ENCODE peak calls at places on chromosomes 3 and 15, in seven cellular contexts. B is heart left ventricle; E is activated CD4-positive, alpha-beta T cell treated with anti-CD3 and anti-CD28 coated beads for 36 hours; F is A549; G is activated CD8-positive, alpha-beta memory T cell treated with anti-CD3 and anti-CD28 coated beads, Interleukin-2, amount 10 ng/mL, durations not matched to agents 7 days and 5 days; X is HepG2; T is GM12878. R is an unnamed sample.
A peak's percentile ranks its signal among the peaks of the same experiment; 100 is the strongest.

GRCh38 chr3:40989141-40990061 is 209.9 kb upstream of the CTNNB1 start:
- ATAC-seq in E (no peak), G (no peak), T (no peak), F (no peak), B (no peak), X (peak; percentile 41), R (no peak)

GRCh38 chr15:74373056-74373650 is 5.7 kb upstream of the CYP11A1 start:
- ATAC-seq in F (peak; percentile 12), X (peak; percentile 21), B (no peak), G (no peak), T (no peak), E (no peak), R (no peak)

GRCh38 chr3:110074095-110074494 is 736.7 kb upstream of the DPPA4 start:
- ATAC-seq in E (no peak), B (no peak), T (no peak), G (no peak), F (no peak), X (no peak), R (no peak)

GRCh38 chr3:196414469-196414868 is 17.8 kb downstream of the UBXN7 start:
- ATAC-seq in F (no peak), T (no peak), E (peak; percentile 94), G (no peak), B (no peak), X (no peak), R (no peak)

GRCh38 chr15:35210370-35210769 is 125.3 kb upstream of the NANOGP8 start:
- ATAC-seq in E (no peak), F (no peak), X (no peak), T (no peak), G (no peak), B (no peak), R (no peak)

GRCh38 chr3:13655074-13655913 is 106.4 kb downstream of the FBLN2 start:
- ATAC-seq in B (peak; percentile 48), F (peak; percentile 69), X (peak; percentile 73), G (peak; percentile 28), T (peak; percentile 44), E (peak; percentile 21), R (peak; percentile 39)

GRCh38 chr3:186929186-186929585 is 1.1 kb upstream of the ST6GAL1 start:
- ATAC-seq in T (no peak), G (no peak), X (no peak), E (no peak), B (no peak), F (no peak), R (no peak)

GRCh38 chr3:38479431-38480092 is 16.6 kb upstream of the EXOG start:
- ATAC-seq in E (peak; percentile 78), X (peak; percentile 85), F (peak; percentile 96), T (peak; percentile 97), G (peak; percentile 75), B (peak; percentile 78), R (peak; percentile 60)

GRCh38 chr15:84821501-84822021 is 4.4 kb downstream of the ALPK3 start:
- ATAC-seq in T (peak; percentile 23), X (peak; percentile 26), F (no peak), E (no peak), G (no peak), B (no peak), R (no peak)